ENCODE peak calls at places on chromosomes 16 and 17, in five cellular contexts. U, M, Q, R and S are unnamed samples.

GRCh38 chr16:4800290-4801041 is 2.0 kb downstream of the ROGDI start:
- DNase-seq in U (no peak), M (no peak), Q (peak), R (peak), S (peak)

GRCh38 chr16:14249291-14250032 is 178.3 kb downstream of the MRTFB start:
- DNase-seq in U (peak), M (peak), Q (no peak), R (no peak), S (no peak)

GRCh38 chr17:51052235-51052634 is 68.4 kb downstream of the SPAG9 start:
- DNase-seq in U (no peak), M (no peak), Q (no peak), R (no peak), S (no peak)

GRCh38 chr17:62668091-62668804 is 40.8 kb downstream of the MRC2 start:
- DNase-seq in U (peak), M (no peak), Q (no peak), R (no peak), S (no peak)

GRCh38 chr16:2611499-2611862 is 70.8 kb upstream of the KCTD5 start:
- DNase-seq in U (no peak), M (no peak), Q (no peak), R (peak), S (no peak)

GRCh38 chr16:89829630-89830437 is 1.6 kb downstream of the SPIRE2 start:
- DNase-seq in U (no peak), M (no peak), Q (no peak), R (no peak), S (no peak)

GRCh38 chr17:71631483-71631882 is 489.3 kb upstream of the SOX9 start:
- DNase-seq in U (peak), M (no peak), Q (no peak), R (no peak), S (no peak)

GRCh38 chr16:929227-929669 is 41.5 kb downstream of the LMF1 start:
- DNase-seq in U (no peak), M (no peak), Q (no peak), R (no peak), S (no peak)

GRCh38 chr17:39205112-39205526 is 5.0 kb downstream of the RPL19 start:
- DNase-seq in U (no peak), M (no peak), Q (no peak), R (no peak), S (no peak)

GRCh38 chr16:30076276-30076791 is 540 bp downstream of the PPP4C start:
- DNase-seq in U (no peak), M (no peak), Q (no peak), R (no peak), S (no peak)

GRCh38 chr16:64864232-64864803 is 257.5 kb downstream of the CDH11 start:
- DNase-seq in U (peak), M (no peak), Q (no peak), R (no peak), S (peak)

GRCh38 chr17:40069751-40070643 is 7.2 kb downstream of the THRA start:
- DNase-seq in U (peak), M (peak), Q (no peak), R (no peak), S (no peak)

GRCh38 chr17:17808706-17809432 is 27.9 kb downstream of the SREBF1 start:
- DNase-seq in U (peak), M (no peak), Q (no peak), R (no peak), S (no peak)

GRCh38 chr17:69246726-69247375 is 18.2 kb upstream of the ABCA10 start:
- DNase-seq in U (peak), M (no peak), Q (no peak), R (no peak), S (peak)